ENCODE peak calls at places on chromosomes 11 and 22, in seven cellular contexts. S is PC-3, X is A549, Q is heart right ventricle, J is right cardiac atrium, P is IMR-90, K is neuronal stem cell. E is an unnamed sample. For H3K9me3, the result is how much of the 10 kb centered on the place peaks cover.

GRCh38 chr22:24247564-24248344 is 2.9 kb upstream of the GGT5 start:
- DNase-seq in S (peak), X (peak), Q (peak), J (peak), P (peak), K (peak), E (peak)

GRCh38 chr22:22612516-22612915 is 31.9 kb upstream of the GGTLC2 start:
- DNase-seq in S (no peak), X (no peak), Q (no peak), J (no peak), P (no peak), K (no peak), E (no peak)

GRCh38 chr11:122172352-122173073 is 56.5 kb upstream of the BLID start:
- DNase-seq in S (peak), X (no peak), Q (no peak), J (no peak), P (peak), K (no peak), E (no peak)

GRCh38 chr11:31997955-31998354 is 92.9 kb upstream of the RCN1 start:
- DNase-seq in S (peak), X (no peak), Q (no peak), J (no peak), P (no peak), K (no peak), E (no peak)

GRCh38 chr11:126433989-126434949 is 78.8 kb downstream of the ST3GAL4 start:
- DNase-seq in S (no peak), X (no peak), Q (no peak), J (no peak), P (no peak), K (no peak), E (no peak)

GRCh38 chr11:60634151-60634550 is 65.3 kb upstream of the MS4A8 start:
- DNase-seq in S (peak), X (no peak), Q (no peak), J (no peak), P (no peak), K (no peak), E (no peak)

GRCh38 chr11:9708544-9708943 is 44.7 kb downstream of the SWAP70 start:
- DNase-seq in S (peak), X (no peak), Q (no peak), J (no peak), P (peak), K (no peak), E (no peak)

GRCh38 chr11:110000045-110000502 is 93.1 kb upstream of the ZC3H12C start:
- DNase-seq in S (peak), X (peak), Q (no peak), J (no peak), P (peak), K (no peak), E (no peak)

GRCh38 chr22:35742342-35743100 is 24.8 kb downstream of the APOL5 start:
- DNase-seq in S (peak), X (no peak), Q (no peak), J (no peak), P (peak), K (no peak), E (no peak)

GRCh38 chr11:92141725-92142124 is 82.9 kb upstream of the FAT3 start:
- DNase-seq in S (no peak), X (no peak), Q (no peak), J (no peak), P (no peak), K (no peak), E (no peak)

GRCh38 chr11:11403763-11404725 is 51.0 kb upstream of the CSNK2A3 start:
- DNase-seq in S (no peak), X (no peak), Q (no peak), J (no peak), P (peak), K (no peak), E (no peak)

GRCh38 chr22:44449061-44449682 is 48.9 kb downstream of the RTL6 start:
- DNase-seq in S (peak), X (peak), Q (no peak), J (no peak), P (peak), K (no peak), E (peak)

GRCh38 chr11:110174645-110175310 is 81.6 kb downstream of the ZC3H12C start:
- DNase-seq in S (no peak), X (no peak), Q (no peak), J (no peak), P (peak), K (no peak), E (no peak)

GRCh38 chr11:31690516-31690915 is 120.6 kb downstream of the PAX6 start:
- DNase-seq in S (peak), X (no peak), Q (no peak), J (no peak), P (no peak), K (no peak), E (no peak)

GRCh38 chr11:57172031-57172430 is 9.7 kb upstream of the LRRC55 start:
- DNase-seq in S (peak), X (no peak), Q (no peak), J (no peak), P (no peak), K (no peak), E (no peak)

GRCh38 chr11:6455070-6455469 is 14.3 kb upstream of the HPX start:
- DNase-seq in S (no peak), X (no peak), Q (no peak), J (no peak), P (no peak), K (no peak), E (no peak)

GRCh38 chr11:134579709-134580634 is 167.9 kb upstream of the B3GAT1 start:
- DNase-seq in S (no peak), X (no peak), Q (no peak), J (no peak), P (no peak), K (no peak), E (peak)

GRCh38 chr22:22692707-22693530 is 48.5 kb downstream of the GGTLC2 start:
- DNase-seq in S (peak), X (peak), Q (peak), J (no peak), P (peak), K (peak), E (no peak)

DNA sequence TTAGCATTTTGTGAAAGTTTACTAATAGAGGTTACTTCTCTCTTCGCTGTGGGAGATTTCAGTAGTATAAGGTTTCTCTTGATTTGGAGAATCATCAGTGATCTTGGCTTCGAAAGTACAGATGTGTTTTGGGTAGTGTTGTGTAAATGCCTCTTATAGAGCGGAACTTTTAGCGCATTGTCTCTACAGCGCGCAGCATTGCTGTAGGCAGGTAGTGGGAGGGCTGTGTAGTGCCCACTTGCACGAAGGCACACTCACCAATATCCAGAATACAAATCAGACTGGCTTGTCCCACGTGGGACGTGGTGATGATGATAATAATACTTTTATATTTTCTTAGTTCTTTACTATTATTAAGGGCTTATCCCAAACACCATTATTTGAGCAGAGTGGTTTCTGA is 51.4 kb downstream of the FAM83F start:
- DNase-seq in S (no peak), X (no peak), Q (no peak), J (no peak), P (no peak), K (no peak), E (no peak)
- H3K4me3 ChIP-seq in S (peak), X (no peak), Q (peak), J (peak), P (no peak), K (no peak), E (peak)

DNA sequence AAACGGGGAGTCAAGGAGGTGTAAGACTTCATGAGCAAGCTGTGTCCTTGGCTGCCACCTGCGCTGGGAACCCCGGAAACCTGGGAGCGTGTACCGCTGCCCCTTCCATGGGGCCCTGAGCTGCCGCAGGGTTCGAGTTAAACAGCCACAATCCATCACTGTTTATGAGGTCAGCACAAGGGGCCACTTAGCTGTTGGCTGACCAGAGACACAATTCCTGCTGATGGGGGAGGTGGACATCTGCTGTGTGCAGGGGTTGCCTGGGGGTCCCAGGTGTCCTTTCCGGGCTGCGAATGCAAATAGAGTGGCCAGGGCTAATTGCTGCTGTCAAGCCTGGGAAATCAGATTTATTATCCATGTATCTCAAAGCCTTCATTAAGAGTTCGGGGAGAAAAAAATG is 549.3 kb downstream of the BRD1 start:
- DNase-seq in S (no peak), X (no peak), Q (no peak), J (no peak), P (no peak), K (no peak), E (no peak)
- H3K9me3 ChIP-seq in S (under half), X (under half), Q (under half), J (under half), P (under half), K (under half), E (under half)

GRCh38 chr11:72722050-72722748 is 30.0 kb downstream of the ARAP1 start:
- DNase-seq in S (peak), X (peak), Q (peak), J (peak), P (peak), K (peak), E (peak)
- H3K4me3 ChIP-seq in S (peak), X (peak), Q (peak), J (peak), P (peak), K (no peak), E (peak)

DNA sequence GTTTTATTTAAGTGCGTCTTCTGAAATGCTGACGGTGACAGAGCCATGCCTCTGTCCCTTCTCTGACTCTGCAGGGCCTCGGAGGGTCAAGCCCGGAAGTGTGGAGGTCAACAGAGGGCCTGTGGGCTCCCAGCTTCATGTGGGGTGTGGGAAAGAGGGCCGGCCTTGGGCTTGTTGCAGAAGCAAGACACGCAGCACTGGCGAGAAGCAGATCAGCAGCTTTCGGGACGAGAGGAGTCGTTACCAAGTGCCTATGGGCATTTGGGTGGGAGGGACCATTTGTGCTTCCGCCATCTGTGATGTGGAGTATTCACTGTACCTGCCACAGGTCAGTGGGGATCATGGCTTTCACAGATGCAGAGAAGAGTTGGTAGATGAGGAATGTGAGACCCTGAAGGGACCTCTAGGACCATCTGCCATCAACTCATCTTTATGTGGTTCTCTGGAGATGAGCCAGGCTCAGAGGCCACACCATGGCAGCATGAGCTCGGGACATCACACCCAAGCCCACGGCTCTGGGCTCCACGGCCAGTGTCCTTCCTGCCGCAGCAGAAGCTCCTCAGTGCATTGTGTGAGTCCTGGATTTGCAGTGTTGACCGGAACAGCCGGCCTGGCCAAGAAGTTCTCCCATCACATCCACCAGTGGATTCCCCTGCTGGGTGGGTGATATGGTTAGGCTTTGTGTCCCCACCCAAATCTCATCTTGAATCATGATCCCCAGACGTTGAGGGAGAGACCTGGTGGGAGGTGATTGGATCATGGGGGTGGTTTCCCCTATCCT is 590.7 kb downstream of the TBC1D22A start:
- DNase-seq in S (no peak), X (no peak), Q (no peak), J (no peak), P (no peak), K (no peak), E (no peak)
- H3K9me3 ChIP-seq in S (under half), X (under half), Q (under half), J (under half), P (under half), K (half or more), E (under half)

GRCh38 chr11:79437981-79438630 is 2.7 kb downstream of the TENM4 start:
- DNase-seq in S (no peak), X (no peak), Q (no peak), J (no peak), P (peak), K (no peak), E (no peak)
- H3K4me3 ChIP-seq in S (peak), X (peak), Q (peak), J (peak), P (peak), K (peak), E (peak)

GRCh38 chr11:2656859-2657258 is 42.9 kb downstream of the KCNQ1OT1 start:
- DNase-seq in S (no peak), X (no peak), Q (no peak), J (no peak), P (no peak), K (no peak), E (no peak)

GRCh38 chr11:2657697-2658284 is 42.0 kb downstream of the KCNQ1OT1 start:
- DNase-seq in S (no peak), X (no peak), Q (no peak), J (no peak), P (no peak), K (no peak), E (no peak)

GRCh38 chr11:2653930-2654739 is 45.7 kb downstream of the KCNQ1OT1 start:
- DNase-seq in S (no peak), X (no peak), Q (no peak), J (no peak), P (no peak), K (no peak), E (peak)

GRCh38 chr11:2655320-2655719 is 44.5 kb downstream of the KCNQ1OT1 start:
- DNase-seq in S (no peak), X (no peak), Q (no peak), J (no peak), P (no peak), K (no peak), E (peak)

GRCh38 chr11:2655834-2656622 is 43.8 kb downstream of the KCNQ1OT1 start:
- DNase-seq in S (peak), X (no peak), Q (no peak), J (no peak), P (peak), K (no peak), E (peak)
- H3K9me3 ChIP-seq in S (under half), X (half or more), Q (under half), J (under half), P (half or more), K (under half), E (under half)

E was measured in upper lobe of right lung.